ENCODE peak calls at places on chromosomes 2 and 18, in nine cellular contexts. I is stimulated activated CD4-positive, alpha-beta T cell treated with anti-CD3 and anti-CD28 coated beads, Interleukin-15, amount 100 ng/mL, for 24 hours; X is T follicular helper cell; L is amniotic epithelial cell; G is MCF 10A; U is NCI-H1436; J is activated gamma-delta T cell treated with Interleukin-2 at 50 U/mL for 16 hours; Y is naive B cell; P is HS-5. E is an unnamed sample.

GRCh38 chr2:7706791-7707190 is 789.6 kb downstream of the RNF144A start:
- DNase-seq in X (no peak), G (peak; percentile 30), J (no peak), P (no peak), Y (no peak), I (no peak), L (no peak), U (no peak), E (no peak)

GRCh38 chr18:25230658-25231326 is 121.2 kb downstream of the ZNF521 start:
- DNase-seq in G (peak; percentile 5), P (no peak), I (no peak), U (no peak), J (no peak), X (no peak), L (peak; percentile 67), Y (no peak), E (no peak)

GRCh38 chr2:16639431-16639830 is 26.2 kb downstream of the CYRIA start:
- DNase-seq in J (no peak), X (no peak), U (no peak), P (no peak), Y (no peak), I (no peak), L (no peak), G (no peak), E (no peak)

GRCh38 chr2:231258696-231259095 is 60.3 kb downstream of the ARMC9 start:
- DNase-seq in X (no peak), U (no peak), L (no peak), J (no peak), I (no peak), G (no peak), P (no peak), Y (no peak), E (peak; percentile 2)

GRCh38 chr18:52722904-52723303 is 382.9 kb downstream of the DCC start:
- DNase-seq in G (no peak), P (no peak), Y (no peak), X (no peak), L (no peak), J (no peak), I (no peak), U (no peak), E (no peak)

GRCh38 chr2:17615728-17616351 is 75.3 kb downstream of the VSNL1 start:
- DNase-seq in X (no peak), J (no peak), L (no peak), Y (no peak), I (no peak), P (peak; percentile 63), G (peak; percentile 76), U (no peak), E (no peak)

GRCh38 chr2:168255866-168256265 is 8.5 kb upstream of the STK39 start:
- DNase-seq in I (no peak), Y (no peak), L (no peak), X (no peak), G (no peak), J (no peak), U (no peak), P (no peak), E (no peak)

GRCh38 chr2:64730551-64731305 is 77.0 kb upstream of the SERTAD2 start:
- DNase-seq in X (peak; percentile 33), G (peak; percentile 81), L (peak; percentile 71), I (peak; percentile 47), U (peak; percentile 45), J (peak; percentile 21), Y (peak; percentile 38), P (peak; percentile 42), E (no peak)

GRCh38 chr2:84919885-84920580 is 14.6 kb downstream of the TMSB10 start:
- DNase-seq in G (peak; percentile 96), X (no peak), Y (peak; percentile 41), P (peak; percentile 96), L (peak; percentile 96), I (peak; percentile 76), U (no peak), J (no peak), E (peak; percentile 70)

GRCh38 chr2:165648826-165649225 is 145.2 kb downstream of the GALNT3 start:
- DNase-seq in G (no peak), J (no peak), P (no peak), Y (no peak), L (no peak), X (no peak), I (no peak), U (no peak), E (no peak)

GRCh38 chr18:53799134-53799533 is 425.3 kb downstream of the MBD2 start:
- DNase-seq in G (peak; percentile 38), L (no peak), X (no peak), I (no peak), U (no peak), J (no peak), P (no peak), Y (no peak), E (no peak)

GRCh38 chr2:197798187-197798586 is 6.2 kb upstream of the PLCL1 start:
- DNase-seq in G (no peak), L (no peak), I (no peak), P (no peak), U (no peak), X (no peak), Y (no peak), J (no peak), E (no peak)

GRCh38 chr2:172447811-172448493 is 20.6 kb downstream of the ITGA6 start:
- DNase-seq in U (no peak), P (no peak), I (no peak), J (no peak), X (no peak), Y (no peak), G (peak; percentile 86), L (no peak), E (no peak)

GRCh38 chr2:16105664-16106281 is 165.4 kb downstream of the MYCN start:
- DNase-seq in I (no peak), J (no peak), G (no peak), P (no peak), U (no peak), L (no peak), X (no peak), Y (no peak), E (no peak)

GRCh38 chr18:70288851-70289328 is at the start of gene SOCS6:
- DNase-seq in L (peak; percentile 63), I (peak; percentile 64), X (peak; percentile 9), P (no peak), J (peak; percentile 11), G (peak; percentile 68), Y (peak; percentile 23), U (peak; percentile 31), E (peak; percentile 61)

GRCh38 chr2:48912110-48912509 is 156.6 kb upstream of the LHCGR start:
- DNase-seq in P (no peak), L (peak; percentile 5), U (peak; percentile 18), X (no peak), J (no peak), G (no peak), I (no peak), Y (no peak), E (peak; percentile 35)

GRCh38 chr18:335741-336140 is 67.9 kb upstream of the THOC1 start:
- DNase-seq in U (no peak), I (no peak), G (no peak), Y (no peak), J (no peak), L (no peak), P (no peak), X (no peak), E (no peak)

GRCh38 chr18:47150824-47151366 is 595 bp upstream of the HDHD2 start:
- DNase-seq in G (peak; percentile 36), X (no peak), Y (no peak), P (no peak), U (no peak), I (no peak), J (peak; percentile 5), L (no peak), E (peak; percentile 1)